ENCODE peak calls at places on chromosomes 16 and 17, in five cellular contexts. L is neuronal stem cell, I is mesenchymal stem cell, X is trophoblast cell, U is H1. C is an unnamed sample.

GRCh38 chr16:69089091-69089912 is 16.2 kb upstream of the HAS3 start:
- DNase-seq in L (no peak), I (no peak), X (peak), U (no peak), C (peak)

GRCh38 chr16:88569614-88569984 is 604 bp upstream of the ZC3H18 start:
- DNase-seq in L (no peak), I (no peak), X (peak), U (no peak), C (no peak)

GRCh38 chr17:41624208-41625101 is at the start of gene KRT17:
- DNase-seq in L (no peak), I (no peak), X (peak), U (no peak), C (peak)

GRCh38 chr16:62967606-62968005 is 931.4 kb upstream of the CDH8 start:
- DNase-seq in L (no peak), I (no peak), X (peak), U (no peak), C (no peak)

GRCh38 chr17:9821921-9822320 is at the start of gene GSG1L2:
- DNase-seq in L (no peak), I (no peak), X (no peak), U (no peak), C (no peak)

GRCh38 chr17:2982854-2983636 is 80.4 kb downstream of the OR1D5 start:
- DNase-seq in L (no peak), I (peak), X (peak), U (no peak), C (peak)

GRCh38 chr17:55735784-55736405 is 13.2 kb upstream of the TMEM100 start:
- DNase-seq in L (no peak), I (peak), X (peak), U (no peak), C (no peak)

GRCh38 chr17:50375858-50376538 is 3.0 kb downstream of the EME1 start:
- DNase-seq in L (no peak), I (no peak), X (no peak), U (no peak), C (no peak)

GRCh38 chr16:12582696-12583095 is 221.0 kb downstream of the CPPED1 start:
- DNase-seq in L (no peak), I (no peak), X (no peak), U (no peak), C (no peak)

GRCh38 chr17:50967795-50968194 is 101.6 kb upstream of the TOB1 start:
- DNase-seq in L (no peak), I (peak), X (no peak), U (no peak), C (no peak)

GRCh38 chr17:43714338-43715149 is 44.0 kb downstream of the SOST start:
- DNase-seq in L (no peak), I (peak), X (no peak), U (no peak), C (no peak)

GRCh38 chr17:26774291-26775218 is 519.4 kb upstream of the WSB1 start:
- DNase-seq in L (no peak), I (no peak), X (no peak), U (no peak), C (no peak)

GRCh38 chr17:82365586-82366295 is 5.8 kb upstream of the UTS2R start:
- DNase-seq in L (no peak), I (no peak), X (no peak), U (no peak), C (no peak)

GRCh38 chr16:19595043-19595767 is 39.7 kb downstream of the VPS35L start:
- DNase-seq in L (no peak), I (peak), X (peak), U (no peak), C (no peak)

GRCh38 chr17:17313350-17313991 is 10.3 kb downstream of the NT5M start:
- DNase-seq in L (no peak), I (no peak), X (peak), U (peak), C (peak)

GRCh38 chr16:65500007-65500406 is 378.1 kb upstream of the CDH11 start:
- DNase-seq in L (no peak), I (no peak), X (no peak), U (no peak), C (no peak)

GRCh38 chr16:13923703-13924298 is 3.8 kb downstream of the ERCC4 start:
- DNase-seq in L (peak), I (peak), X (peak), U (no peak), C (no peak)

GRCh38 chr16:67246945-67247697 is at the start of gene FHOD1:
- DNase-seq in L (peak), I (peak), X (peak), U (peak), C (peak)

GRCh38 chr17:79123988-79124387 is 49.4 kb downstream of the ENGASE start:
- DNase-seq in L (no peak), I (no peak), X (no peak), U (no peak), C (no peak)

GRCh38 chr17:45006927-45007461 is 38.9 kb upstream of the C1QL1 start:
- DNase-seq in L (no peak), I (no peak), X (no peak), U (no peak), C (no peak)

GRCh38 chr16:80200079-80200478 is 340.7 kb upstream of the DYNLRB2 start:
- DNase-seq in L (no peak), I (no peak), X (no peak), U (no peak), C (no peak)

GRCh38 chr17:36885761-36886365 is 51.4 kb upstream of the LHX1 start:
- DNase-seq in L (no peak), I (no peak), X (no peak), U (no peak), C (no peak)

GRCh38 chr17:42122371-42123303 is at the start of gene HSPB9:
- DNase-seq in L (no peak), I (no peak), X (peak), U (peak), C (peak)

GRCh38 chr17:82497483-82498405 is 21.8 kb upstream of the FOXK2 start:
- DNase-seq in L (peak), I (peak), X (peak), U (no peak), C (no peak)

GRCh38 chr16:19718624-19718965 is 524 bp downstream of the IQCK start:
- DNase-seq in L (no peak), I (peak), X (peak), U (no peak), C (no peak)

GRCh38 chr17:14808425-14808824 is 456.7 kb downstream of the PMP22 start:
- DNase-seq in L (no peak), I (no peak), X (no peak), U (no peak), C (no peak)

GRCh38 chr17:14803781-14804180 is 461.3 kb downstream of the PMP22 start:
- DNase-seq in L (no peak), I (no peak), X (no peak), U (no peak), C (no peak)

GRCh38 chr17:14805348-14805747 is 459.8 kb downstream of the PMP22 start:
- DNase-seq in L (peak), I (no peak), X (no peak), U (no peak), C (no peak)
- H2BK12ac ChIP-seq in L (no peak), I (no peak), X (no peak), U (no peak), C (no peak)

DNA sequence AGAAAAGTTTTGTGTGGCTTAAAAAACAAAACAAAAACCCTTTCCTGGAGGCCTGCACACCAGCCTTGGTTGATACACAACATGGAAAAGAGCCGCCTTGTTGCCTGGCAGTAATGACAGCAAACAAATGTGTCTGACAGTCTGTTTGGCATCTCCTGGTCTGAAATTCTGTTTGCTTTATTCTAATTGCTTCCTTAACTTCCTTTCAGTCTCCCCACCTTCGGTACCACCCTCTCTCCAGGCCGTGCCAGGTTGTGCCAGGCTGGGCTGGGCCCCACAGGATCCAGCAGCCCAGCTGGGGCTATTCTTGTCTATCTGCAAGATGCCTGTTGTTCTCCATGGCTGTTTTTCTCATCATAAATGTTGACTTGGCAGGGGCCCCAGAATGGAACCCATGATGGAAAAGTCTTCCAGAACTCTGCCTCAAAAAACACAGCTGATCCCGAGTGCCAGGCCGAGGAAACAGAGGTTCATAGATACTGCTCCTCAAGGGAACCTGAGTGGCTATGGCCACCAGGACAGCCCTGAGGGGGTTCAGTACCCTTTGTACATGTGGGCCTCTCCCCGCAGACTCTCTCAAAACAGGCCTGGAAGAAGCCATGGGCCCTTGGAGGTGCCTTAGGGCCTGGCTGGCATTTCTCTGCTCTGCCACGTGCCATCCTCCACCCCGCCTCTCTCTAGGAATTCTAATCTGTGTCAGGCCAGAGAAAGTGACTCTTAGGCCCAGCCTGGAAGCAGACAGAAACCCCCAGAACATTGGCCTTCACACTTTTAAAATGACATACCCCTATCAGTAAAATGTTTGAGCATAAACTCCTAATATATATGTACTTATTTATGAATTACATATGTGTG is 50.5 kb downstream of the YPEL2 start:
- DNase-seq in L (no peak), I (no peak), X (no peak), U (no peak), C (no peak)
- H2BK12ac ChIP-seq in L (no peak), I (no peak), X (peak), U (no peak), C (no peak)

GRCh38 chr17:28897769-28898259 is 281 bp upstream of the FLOT2 start:
- DNase-seq in L (peak), I (no peak), X (no peak), U (no peak), C (no peak)
- H2BK12ac ChIP-seq in L (no peak), I (no peak), X (no peak), U (no peak), C (no peak)

DNA sequence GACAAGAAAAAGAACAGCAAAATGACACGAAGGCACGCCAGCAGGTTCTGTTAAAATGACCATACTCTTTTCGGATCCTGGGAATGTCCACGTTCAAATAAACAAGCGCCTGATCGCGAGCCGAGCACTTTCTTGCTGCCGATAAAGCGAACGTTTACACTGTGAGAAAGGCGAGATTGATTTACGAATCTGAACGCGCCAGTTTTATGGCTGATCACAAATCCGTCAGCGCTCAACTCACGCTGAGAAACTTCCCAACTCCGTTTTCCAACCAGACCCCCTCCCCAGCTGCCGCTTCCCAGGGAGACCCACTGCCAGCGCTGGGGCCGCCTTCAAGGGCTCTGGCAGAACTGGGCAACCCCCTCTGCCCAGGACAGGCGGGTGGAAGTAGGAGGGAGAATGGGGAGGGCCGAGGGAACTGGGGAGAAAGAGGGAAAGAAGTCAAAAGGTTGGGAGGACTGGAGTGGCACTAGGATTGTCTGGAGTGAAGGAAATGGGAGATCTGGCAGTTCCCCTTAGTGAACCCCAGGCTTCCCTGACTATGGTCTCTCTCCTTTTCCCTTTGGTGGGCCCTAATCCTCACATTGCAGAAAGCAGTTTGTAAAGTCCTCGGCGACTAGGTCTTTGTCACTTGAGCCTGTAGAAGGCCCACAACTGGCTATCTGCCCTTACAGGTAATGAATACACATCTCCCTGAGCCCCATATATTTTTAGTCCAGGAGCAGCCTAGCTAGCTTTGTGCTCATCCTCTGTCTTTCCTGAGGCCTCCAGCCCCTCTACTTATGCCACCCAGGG is 6.9 kb downstream of the HOXB4 start:
- DNase-seq in L (no peak), I (peak), X (no peak), U (no peak), C (peak)
- H2BK12ac ChIP-seq in L (no peak), I (no peak), X (peak), U (no peak), C (no peak)

DNA sequence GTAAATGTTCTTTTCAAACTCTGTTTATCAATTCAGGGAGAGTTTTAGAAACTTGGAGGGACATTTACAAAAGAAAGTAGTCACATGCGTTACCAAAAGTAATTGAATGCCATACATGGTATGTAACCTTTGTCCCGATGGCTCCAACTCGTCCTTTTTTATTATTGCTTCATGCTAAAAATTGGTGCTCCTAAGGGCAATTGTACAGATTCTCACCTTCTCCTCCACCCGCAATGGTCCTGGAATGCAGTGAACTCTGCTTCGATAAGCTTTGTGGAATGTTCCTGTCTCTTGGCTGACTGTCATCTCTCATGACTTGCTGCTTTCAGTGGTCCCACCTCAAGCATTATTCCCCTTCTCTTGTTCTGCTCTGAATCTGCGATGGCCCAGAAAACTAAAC is 20.9 kb downstream of the GNAO1 start:
- DNase-seq in L (no peak), I (no peak), X (peak), U (no peak), C (no peak)
- H2BK12ac ChIP-seq in L (no peak), I (no peak), X (no peak), U (no peak), C (no peak)

GRCh38 chr17:7340179-7340578 is 3.9 kb downstream of the ACAP1 start:
- DNase-seq in L (no peak), I (peak), X (peak), U (no peak), C (no peak)

GRCh38 chr17:7334938-7335538 is 1.3 kb upstream of the ACAP1 start:
- DNase-seq in L (no peak), I (no peak), X (no peak), U (no peak), C (no peak)

GRCh38 chr17:7341842-7342241 is 5.5 kb downstream of the ACAP1 start:
- DNase-seq in L (no peak), I (no peak), X (no peak), U (no peak), C (no peak)

DNA sequence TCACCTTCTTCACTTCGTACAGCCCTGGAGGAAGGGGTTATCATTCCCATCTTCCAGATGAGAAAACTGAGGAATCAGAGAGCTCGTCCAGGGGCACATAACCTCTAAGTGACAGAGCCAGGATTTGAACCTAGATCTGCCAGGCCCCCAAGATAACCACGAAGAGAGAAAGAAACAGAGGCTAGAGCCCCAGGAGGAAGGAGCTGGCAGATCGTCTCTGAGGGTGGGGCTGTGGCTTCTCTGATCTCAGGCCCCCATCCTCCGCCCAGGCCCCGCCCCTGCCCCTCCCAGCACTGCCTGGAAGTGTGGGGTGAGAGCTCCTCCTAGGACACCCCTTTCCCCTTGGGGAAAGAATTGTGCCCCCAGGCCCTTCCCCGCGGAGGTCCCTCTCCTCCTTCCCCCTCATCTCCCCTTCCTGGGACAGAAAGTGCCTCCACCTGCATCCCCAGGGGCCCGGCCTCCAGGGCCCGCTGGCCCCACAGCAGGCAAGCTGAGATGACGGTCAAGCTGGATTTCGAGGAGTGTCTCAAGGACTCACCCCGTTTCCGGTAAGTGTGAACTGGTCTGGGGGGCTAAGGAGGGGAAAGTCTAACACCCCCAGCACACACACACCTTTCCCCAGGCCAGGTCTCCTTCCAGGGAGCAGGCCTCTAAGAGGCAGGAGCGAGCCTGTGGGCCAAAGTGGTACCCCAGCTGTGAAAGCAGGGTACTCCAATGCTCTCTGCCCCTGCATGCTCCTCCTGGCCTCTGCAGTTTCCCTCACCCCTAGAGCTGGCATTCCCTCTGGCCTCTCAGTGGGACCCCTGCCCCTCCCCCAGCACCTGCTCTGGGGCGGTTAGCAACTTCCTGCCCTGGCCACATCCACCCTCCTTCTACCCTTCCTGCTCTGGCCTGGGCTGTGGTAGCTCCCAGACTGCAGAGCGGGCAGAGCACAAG is at the start of gene ACAP1:
- DNase-seq in L (no peak), I (no peak), X (no peak), U (peak), C (peak)
- H2BK12ac ChIP-seq in L (no peak), I (no peak), X (no peak), U (peak), C (no peak)

GRCh38 chr17:11559601-11560000 is 38.7 kb upstream of the DNAH9 start:
- DNase-seq in L (no peak), I (no peak), X (no peak), U (no peak), C (no peak)

GRCh38 chr17:11561281-11561680 is 37.0 kb upstream of the DNAH9 start:
- DNase-seq in L (no peak), I (no peak), X (no peak), U (no peak), C (no peak)

GRCh38 chr17:11558681-11559234 is 39.5 kb upstream of the DNAH9 start:
- DNase-seq in L (no peak), I (no peak), X (no peak), U (no peak), C (no peak)

GRCh38 chr17:11561702-11562101 is 36.6 kb upstream of the DNAH9 start:
- DNase-seq in L (no peak), I (no peak), X (no peak), U (no peak), C (no peak)

DNA sequence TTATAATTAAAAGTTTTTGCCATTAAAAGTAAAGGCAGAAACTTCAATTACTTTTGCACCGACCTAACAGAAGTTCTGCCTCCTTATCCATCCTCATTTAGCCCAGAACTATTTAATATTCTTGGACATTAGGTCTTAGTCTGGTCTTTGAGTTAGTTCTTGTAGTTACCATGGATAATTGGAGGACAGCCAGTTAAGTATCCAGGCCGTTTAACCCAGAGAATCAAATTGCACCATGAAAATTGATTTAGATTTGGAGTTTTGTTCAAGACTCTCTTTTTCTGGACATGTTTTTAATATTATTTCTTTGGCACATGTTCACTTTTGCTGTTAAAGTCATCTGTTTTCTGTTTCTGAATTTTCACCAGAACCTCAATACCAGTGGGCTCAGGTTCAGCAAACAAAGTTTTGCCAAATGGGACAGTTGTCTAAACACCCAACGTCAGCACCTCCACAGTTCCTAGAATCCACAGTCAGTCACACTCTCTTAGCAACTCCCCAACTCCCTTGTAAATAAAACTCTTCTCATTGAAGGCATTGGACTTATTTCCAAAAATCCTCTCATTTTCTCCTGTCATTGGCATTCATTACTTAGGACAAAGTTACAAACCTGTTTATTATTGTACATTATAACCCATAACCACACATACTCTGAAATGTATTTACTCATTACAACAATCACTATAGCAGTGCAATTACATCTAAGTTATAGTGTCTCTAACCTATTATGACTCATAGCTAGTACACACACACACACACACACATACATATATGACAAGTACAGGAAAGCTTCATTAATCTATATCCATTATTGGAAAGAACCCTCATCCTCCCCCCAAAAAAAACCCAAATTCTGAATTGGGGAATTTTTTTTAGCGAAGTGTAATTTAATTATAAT is 33.5 kb upstream of the DNAH9 start:
- DNase-seq in L (no peak), I (no peak), X (no peak), U (no peak), C (no peak)
- H2BK12ac ChIP-seq in L (no peak), I (no peak), X (no peak), U (no peak), C (no peak)